ENCODE peak calls at places on chromosome 1, in six cellular contexts. C is ovary; T is psoas muscle; M is PC-9; I is CD8-positive, alpha-beta T cell; N is sigmoid colon. V is an unnamed sample.

GRCh38 chr1:20640183-20640597 is 6.9 kb downstream of the PINK1 start:
- DNase-seq in I (peak; percentile 59), M (peak; percentile 46), T (no peak), C (peak; percentile 43), N (no peak), V (peak; percentile 8)

GRCh38 chr1:7827134-7827955 is 25.5 kb downstream of the UTS2 start:
- DNase-seq in M (no peak), I (peak; percentile 47), T (no peak), C (no peak), N (no peak), V (no peak)

GRCh38 chr1:165686121-165686970 is 12.0 kb downstream of the ALDH9A1 start:
- DNase-seq in I (no peak), N (no peak), C (no peak), M (no peak), T (no peak), V (no peak)

GRCh38 chr1:146012703-146013565 is 8.6 kb downstream of the HJV start:
- DNase-seq in N (peak; percentile 57), C (peak; percentile 63), I (peak; percentile 68), T (no peak), M (peak; percentile 43), V (no peak)

GRCh38 chr1:79842811-79843210 is 836.3 kb upstream of the ADGRL4 start:
- DNase-seq in T (no peak), N (no peak), C (no peak), I (no peak), M (no peak), V (no peak)

GRCh38 chr1:224435318-224435763 is 744 bp upstream of the WDR26 start:
- DNase-seq in M (no peak), C (no peak), I (no peak), T (no peak), N (no peak), V (no peak)

GRCh38 chr1:70914224-70914623 is 133.4 kb downstream of the PTGER3 start:
- DNase-seq in M (no peak), T (no peak), N (no peak), I (no peak), C (no peak), V (no peak)

GRCh38 chr1:205690122-205690756 is 9.9 kb upstream of the SLC45A3 start:
- DNase-seq in T (no peak), N (no peak), M (no peak), C (no peak), I (no peak), V (no peak)

GRCh38 chr1:91537281-91538069 is 36.8 kb downstream of the CDC7 start:
- DNase-seq in T (no peak), M (no peak), N (peak; percentile 74), C (peak; percentile 64), I (no peak), V (no peak)

GRCh38 chr1:116587496-116588308 is 16.9 kb upstream of the CD58 start:
- DNase-seq in T (no peak), I (no peak), C (no peak), M (no peak), N (no peak), V (no peak)

GRCh38 chr1:226643167-226643566 is 94.6 kb downstream of the STUM start:
- DNase-seq in C (no peak), M (peak; percentile 49), I (peak; percentile 65), N (peak; percentile 73), T (peak; percentile 28), V (no peak)

GRCh38 chr1:41935226-41935625 is 16.5 kb upstream of the HIVEP3 start:
- DNase-seq in I (no peak), C (no peak), N (no peak), M (no peak), T (no peak), V (no peak)

GRCh38 chr1:167060141-167061072 is 29.8 kb downstream of the GPA33 start:
- DNase-seq in C (no peak), I (no peak), N (no peak), T (no peak), M (no peak), V (no peak)

GRCh38 chr1:93552751-93553455 is 105.0 kb downstream of the FNBP1L start:
- DNase-seq in C (no peak), M (no peak), T (no peak), I (no peak), N (no peak), V (no peak)

GRCh38 chr1:169287280-169287679 is 80.3 kb downstream of the NME7 start:
- DNase-seq in M (no peak), I (no peak), N (no peak), C (no peak), T (no peak), V (no peak)

GRCh38 chr1:118788372-118788955 is 199.7 kb downstream of the TBX15 start:
- DNase-seq in N (no peak), C (no peak), M (no peak), I (no peak), T (no peak), V (peak; percentile 14)

GRCh38 chr1:212410231-212410825 is 4.4 kb downstream of the PACC1 start:
- DNase-seq in T (no peak), C (no peak), I (no peak), N (no peak), M (no peak), V (no peak)

GRCh38 chr1:56190975-56191768 is 388.2 kb downstream of the PLPP3 start:
- DNase-seq in C (no peak), N (no peak), T (peak; percentile 47), I (no peak), M (no peak), V (no peak)

GRCh38 chr1:235127203-235127602 is 1.4 kb downstream of the TOMM20 start:
- DNase-seq in M (no peak), I (no peak), T (no peak), C (no peak), N (no peak), V (no peak)

GRCh38 chr1:29688477-29689365 is 452.4 kb downstream of the PTPRU start:
- DNase-seq in N (peak; percentile 22), T (peak; percentile 26), C (no peak), M (no peak), I (no peak), V (no peak)

GRCh38 chr1:218527737-218528136 is 182.6 kb downstream of the TGFB2 start:
- DNase-seq in N (no peak), C (no peak), T (no peak), I (no peak), M (no peak), V (no peak)

GRCh38 chr1:169595764-169596711 is 9.8 kb upstream of the F5 start:
- DNase-seq in M (no peak), T (no peak), I (no peak), C (no peak), N (no peak), V (no peak)

GRCh38 chr1:62237361-62237760 is 42.7 kb downstream of the L1TD1 start:
- DNase-seq in T (no peak), C (no peak), N (no peak), M (no peak), I (no peak), V (no peak)

GRCh38 chr1:62232885-62233284 is 38.2 kb downstream of the L1TD1 start:
- DNase-seq in C (no peak), M (no peak), T (no peak), N (no peak), I (no peak), V (no peak)

GRCh38 chr1:62235576-62235975 is 40.9 kb downstream of the L1TD1 start:
- DNase-seq in M (no peak), I (no peak), N (no peak), C (no peak), T (no peak), V (no peak)

GRCh38 chr1:62233926-62234450 is 39.3 kb downstream of the L1TD1 start:
- DNase-seq in I (no peak), N (no peak), M (no peak), T (no peak), C (no peak), V (no peak)

GRCh38 chr1:62234709-62235108 is 40.1 kb downstream of the L1TD1 start:
- DNase-seq in T (no peak), N (no peak), I (no peak), C (no peak), M (no peak), V (no peak)
- H3K27ac ChIP-seq in T (no peak overlapping the region), N (no peak overlapping the region), I (no peak overlapping the region), C (no peak overlapping the region), M (peak overlapping the region; percentile 16), V (peak overlapping the region; percentile 69)

GRCh38 chr1:206710457-206710823 is 25.7 kb downstream of the MAPKAPK2 start:
- DNase-seq in T (no peak), I (no peak), C (no peak), N (no peak), M (no peak), V (no peak)

GRCh38 chr1:206708058-206708457 is 23.4 kb downstream of the MAPKAPK2 start:
- DNase-seq in I (no peak), N (peak; percentile 61), T (no peak), C (no peak), M (no peak), V (no peak)

GRCh38 chr1:206708882-206709281 is 24.2 kb downstream of the MAPKAPK2 start:
- DNase-seq in T (no peak), M (no peak), I (no peak), C (no peak), N (no peak), V (no peak)

GRCh38 chr1:206709322-206709721 is 24.6 kb downstream of the MAPKAPK2 start:
- DNase-seq in N (no peak), I (no peak), T (no peak), C (no peak), M (no peak), V (no peak)

DNA sequence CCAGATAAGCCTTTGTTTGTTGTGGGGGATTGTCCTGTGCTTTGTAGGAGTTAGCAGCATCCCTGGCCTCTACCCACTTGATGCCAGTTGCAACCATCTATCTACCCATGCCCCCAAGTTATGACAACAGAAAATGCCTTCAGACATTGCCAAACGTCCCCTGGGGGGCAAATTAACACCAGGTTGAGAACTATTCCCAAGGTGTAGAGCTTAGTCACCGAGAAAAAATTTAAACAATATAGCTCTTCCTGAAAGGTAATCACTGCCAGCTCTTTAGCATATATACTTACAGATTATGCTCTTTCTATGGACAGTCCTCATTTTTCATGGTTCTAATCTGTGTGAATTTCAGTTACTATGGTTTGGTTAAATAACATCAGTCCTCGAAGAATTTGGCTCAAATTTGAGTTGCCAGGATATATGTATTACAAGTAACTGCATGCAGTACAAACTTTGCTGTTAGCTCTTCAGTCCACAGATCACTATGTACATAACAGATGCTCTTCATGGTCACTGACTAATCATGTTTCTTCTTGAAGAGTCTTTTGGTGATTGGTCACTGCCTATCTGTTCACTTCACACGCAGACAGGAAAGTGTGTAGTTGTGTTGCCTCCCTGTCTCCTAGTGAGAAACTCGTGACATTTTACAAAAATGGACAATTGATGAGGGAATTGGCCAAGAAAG is 25.2 kb downstream of the MAPKAPK2 start:
- DNase-seq in N (peak; percentile 17), M (peak; percentile 44), C (no peak), I (no peak), T (no peak), V (peak; percentile 82)
- H3K27ac ChIP-seq in N (no peak overlapping the region), M (peak overlapping the region; percentile 83), C (no peak overlapping the region), I (no peak overlapping the region), T (peak overlapping the region; percentile 36), V (peak overlapping the region; percentile 49)

GRCh38 chr1:17948594-17948993 is 159.0 kb upstream of the IGSF21 start:
- DNase-seq in C (no peak), N (no peak), M (no peak), I (no peak), T (no peak), V (no peak)
- H3K27ac ChIP-seq in C (no peak overlapping the region), N (no peak overlapping the region), M (no peak overlapping the region), I (no peak overlapping the region), T (no peak overlapping the region), V (no peak overlapping the region)

DNA sequence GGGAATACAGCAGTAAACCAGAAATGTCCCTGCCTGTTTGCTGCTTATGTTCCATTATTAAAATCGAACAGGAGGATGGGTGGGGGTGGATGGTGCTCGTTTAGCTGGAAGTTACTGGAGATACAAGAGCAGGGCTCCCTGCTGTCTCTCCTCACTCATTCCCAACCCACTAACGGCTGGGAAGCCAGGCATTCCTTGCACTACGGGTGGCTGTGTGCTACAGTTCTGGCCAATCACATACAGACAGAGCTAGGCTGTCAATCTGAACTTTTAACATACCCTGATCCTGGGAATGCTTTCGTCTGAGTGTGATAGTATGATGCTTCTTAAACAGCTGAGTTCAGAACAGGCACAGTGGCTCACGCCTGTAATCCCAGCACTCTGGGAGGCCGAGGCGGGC is 7.0 kb downstream of the SIPA1L2 start:
- DNase-seq in C (no peak), M (no peak), T (no peak), N (no peak), I (no peak), V (no peak)
- H3K27ac ChIP-seq in C (no peak overlapping the region), M (no peak overlapping the region), T (peak overlapping the region; percentile 19), N (peak overlapping the region; percentile 5), I (no peak overlapping the region), V (no peak overlapping the region)